ENCODE peak calls at places on chromosomes 5 and 9, in five cellular contexts. O, H, B, K and U are unnamed samples.

GRCh38 chr5:154771383-154771901 is 16.3 kb downstream of the LARP1 start:
- DNase-seq in H (peak), B (peak), O (peak), K (no peak), U (peak)

GRCh38 chr5:7762267-7762666 is 88.7 kb downstream of the CFAP90 start:
- DNase-seq in B (no peak), H (no peak), O (no peak), K (no peak), U (no peak)

GRCh38 chr9:109817846-109818472 is 38.0 kb downstream of the PALM2AKAP2 start:
- DNase-seq in O (peak), H (peak), B (peak), K (peak), U (peak)

GRCh38 chr9:4933177-4933576 is 51.9 kb upstream of the JAK2 start:
- DNase-seq in H (peak), B (peak), O (peak), K (no peak), U (no peak)

GRCh38 chr9:93184439-93185221 is 691 bp downstream of the WNK2 start:
- DNase-seq in K (peak), H (no peak), O (no peak), B (no peak), U (no peak)

GRCh38 chr9:131815971-131816873 is 76.3 kb upstream of the RAPGEF1 start:
- DNase-seq in H (no peak), B (no peak), O (no peak), K (no peak), U (no peak)

GRCh38 chr9:96524045-96524444 is 74.1 kb downstream of the HABP4 start:
- DNase-seq in O (no peak), B (peak), K (no peak), H (no peak), U (no peak)

GRCh38 chr9:114603183-114603582 is 7.9 kb upstream of the TMEM268 start:
- DNase-seq in B (no peak), H (no peak), O (no peak), K (no peak), U (no peak)

GRCh38 chr9:132006657-132007370 is 72.9 kb downstream of the MED27 start:
- DNase-seq in O (no peak), H (peak), K (no peak), B (peak), U (no peak)

GRCh38 chr5:144309265-144309664 is 138.6 kb downstream of the KCTD16 start:
- DNase-seq in O (no peak), K (no peak), B (peak), H (no peak), U (no peak)

GRCh38 chr5:92519717-92520632 is 1061.0 kb downstream of the NR2F1-AS1 start:
- DNase-seq in H (peak), B (no peak), K (no peak), O (no peak), U (no peak)

GRCh38 chr5:177963966-177964365 is 32.1 kb downstream of the PROP1 start:
- DNase-seq in B (no peak), K (no peak), O (no peak), H (no peak), U (no peak)

GRCh38 chr9:136278221-136278620 is 25.7 kb downstream of the CCDC187 start:
- DNase-seq in B (no peak), H (no peak), O (no peak), K (no peak), U (no peak)

GRCh38 chr9:89677696-89678393 is 73.0 kb downstream of the GADD45G start:
- DNase-seq in H (no peak), O (no peak), K (peak), B (no peak), U (peak)

GRCh38 chr9:93807166-93808013 is 147.8 kb downstream of the BARX1 start:
- DNase-seq in B (no peak), K (peak), O (no peak), H (no peak), U (no peak)

GRCh38 chr5:177366528-177367322 is 9.0 kb downstream of the RGS14 start:
- DNase-seq in B (peak), O (peak), H (peak), K (peak), U (peak)

GRCh38 chr9:129640871-129641750 is 840 bp downstream of the ASB6 start:
- DNase-seq in H (no peak), O (no peak), B (no peak), K (no peak), U (no peak)

GRCh38 chr9:4762889-4763521 is 22.0 kb upstream of the AK3 start:
- DNase-seq in H (no peak), K (peak), O (peak), B (peak), U (peak)

GRCh38 chr9:80994892-80995291 is 694.5 kb downstream of the TLE1 start:
- DNase-seq in K (no peak), B (peak), O (no peak), H (peak), U (no peak)

GRCh38 chr9:65403721-65404120 is 118.7 kb upstream of the FOXD4L5 start:
- DNase-seq in O (no peak), K (no peak), H (no peak), B (no peak), U (no peak)

GRCh38 chr5:172415615-172416275 is 38.6 kb downstream of the SH3PXD2B start:
- DNase-seq in O (no peak), H (no peak), K (no peak), B (no peak), U (no peak)

GRCh38 chr5:42756630-42757601 is at the start of gene CCDC152:
- DNase-seq in B (peak), K (no peak), H (peak), O (no peak), U (no peak)

GRCh38 chr5:43336159-43336558 is 22.9 kb upstream of the HMGCS1 start:
- DNase-seq in H (peak), B (no peak), K (no peak), O (no peak), U (no peak)

GRCh38 chr5:91296691-91297143 is 86.4 kb downstream of the ARRDC3 start:
- DNase-seq in H (peak), K (no peak), B (no peak), O (peak), U (no peak)

GRCh38 chr9:31034311-31034710 is 1350.1 kb upstream of the ACO1 start:
- DNase-seq in B (no peak), O (no peak), K (no peak), H (no peak), U (no peak)

GRCh38 chr9:125633116-125633743 is 73.8 kb downstream of the MAPKAP1 start:
- DNase-seq in K (no peak), O (no peak), H (no peak), B (peak), U (no peak)

GRCh38 chr5:28576022-28576421 is 1537.6 kb upstream of the CDH9 start:
- DNase-seq in B (peak), K (no peak), O (no peak), H (peak), U (no peak)

GRCh38 chr5:99156688-99157087 is 227.9 kb upstream of the CHD1 start:
- DNase-seq in K (no peak), B (no peak), O (no peak), H (no peak), U (no peak)
- TF ChIP-seq CTCF in K (no peak), B (no peak), O (no peak), H (no peak), U (no peak)

GRCh38 chr9:69157751-69158466 is 16.2 kb upstream of the TJP2 start:
- DNase-seq in H (peak), O (no peak), B (no peak), K (no peak), U (no peak)
- TF ChIP-seq CTCF in H (peak), O (peak), B (peak), K (no peak), U (no peak)

GRCh38 chr5:143182901-143183820 is 220.3 kb downstream of the NR3C1 start:
- DNase-seq in H (peak), B (peak), K (no peak), O (peak), U (no peak)
- TF ChIP-seq CTCF in H (no peak), B (no peak), K (no peak), O (no peak), U (no peak)

GRCh38 chr9:22217254-22217653 is 208.1 kb upstream of the CDKN2B start:
- DNase-seq in H (no peak), K (no peak), O (no peak), B (no peak), U (no peak)
- TF ChIP-seq CTCF in H (no peak), K (no peak), O (no peak), B (no peak), U (no peak)

GRCh38 chr9:84424945-84425344 is 84.4 kb upstream of the SLC28A3 start:
- DNase-seq in O (no peak), H (no peak), B (no peak), K (no peak), U (no peak)

DNA sequence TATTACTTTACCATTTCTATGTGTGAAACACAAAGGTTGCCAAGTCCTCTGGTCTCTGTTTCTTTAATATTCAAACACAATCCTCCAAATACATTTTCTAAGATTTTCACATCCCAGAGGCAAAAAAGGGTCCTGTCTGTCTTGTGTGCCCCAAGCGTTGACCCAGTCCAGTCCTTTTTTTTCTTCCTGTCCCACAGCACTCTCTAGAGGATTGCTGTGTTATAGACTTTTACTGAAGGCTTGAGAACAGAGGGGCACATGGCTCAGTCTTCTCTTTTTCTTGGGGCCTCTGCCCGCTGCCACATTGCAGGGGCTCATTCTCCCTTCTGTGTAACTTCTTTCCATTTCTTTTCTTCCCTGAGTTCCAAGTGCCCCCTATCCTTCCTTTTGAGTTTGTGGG is 78.6 kb upstream of the SLC28A3 start:
- DNase-seq in O (no peak), B (peak), K (no peak), H (no peak), U (no peak)
- TF ChIP-seq CTCF in O (no peak), B (peak), K (peak), H (no peak), U (peak)

GRCh38 chr5:13477118-13477737 is 467.3 kb downstream of the DNAH5 start:
- DNase-seq in K (no peak), B (peak), H (peak), O (no peak), U (no peak)

GRCh38 chr5:13480834-13481233 is 463.7 kb downstream of the DNAH5 start:
- DNase-seq in O (no peak), K (no peak), H (no peak), B (no peak), U (no peak)

GRCh38 chr5:13478831-13479465 is 465.5 kb downstream of the DNAH5 start:
- DNase-seq in B (peak), H (peak), K (peak), O (no peak), U (peak)
- TF ChIP-seq CTCF in B (no peak), H (peak), K (peak), O (peak), U (peak)

GRCh38 chr5:167644619-167645018 is 646.8 kb upstream of the WWC1 start:
- DNase-seq in B (peak), H (no peak), O (no peak), K (no peak), U (no peak)
- TF ChIP-seq CTCF in B (no peak), H (no peak), O (no peak), K (no peak), U (no peak)

GRCh38 chr5:56808211-56808610 is 7.1 kb upstream of the MAP3K1 start:
- DNase-seq in K (no peak), H (no peak), O (no peak), B (no peak), U (no peak)
- TF ChIP-seq CTCF in K (no peak), H (no peak), O (no peak), B (no peak), U (no peak)

GRCh38 chr9:134381262-134381661 is 55.0 kb downstream of the RXRA start:
- DNase-seq in H (no peak), O (no peak), B (no peak), K (no peak), U (no peak)

GRCh38 chr9:134383148-134383547 is 56.9 kb downstream of the RXRA start:
- DNase-seq in H (no peak), O (no peak), K (no peak), B (no peak), U (no peak)

GRCh38 chr9:134379774-134380431 is 53.6 kb downstream of the RXRA start:
- DNase-seq in B (no peak), K (no peak), H (peak), O (no peak), U (no peak)

GRCh38 chr9:134382733-134383132 is 56.5 kb downstream of the RXRA start:
- DNase-seq in O (no peak), K (no peak), H (no peak), B (no peak), U (no peak)

GRCh38 chr9:134381671-134382505 is 55.6 kb downstream of the RXRA start:
- DNase-seq in B (peak), O (no peak), H (peak), K (no peak), U (no peak)
- TF ChIP-seq CTCF in B (no peak), O (no peak), H (peak), K (no peak), U (peak)